ENCODE peak calls at places on chromosomes 16 and 17, in five cellular contexts. H is stimulated activated CD4-positive, alpha-beta T cell treated with anti-CD3 and anti-CD28 coated beads, Interleukin-2, amount 100 ng/mL, for 24 hours; M is adrenal gland; P is amniotic epithelial cell; J is activated CD4-positive, alpha-beta T cell treated with anti-CD3 and anti-CD28 coated beads, Interleukin-2, amount 50 U/mL, for 48 hours. Y is an unnamed sample.

GRCh38 chr17:44804301-44805061 is 25.6 kb downstream of the GJC1 start:
- DNase-seq in J (no peak), H (no peak), P (peak; percentile 87), M (no peak), Y (no peak)

GRCh38 chr17:41437254-41437653 is 3.5 kb downstream of the KRT38 start:
- DNase-seq in M (no peak), P (no peak), H (no peak), J (no peak), Y (no peak)

GRCh38 chr17:77645441-77646430 is 312.8 kb upstream of the TNRC6C start:
- DNase-seq in H (peak; percentile 63), P (no peak), M (no peak), J (peak; percentile 72), Y (peak; percentile 56)

GRCh38 chr16:46947900-46948547 is 25.4 kb downstream of the DNAJA2 start:
- DNase-seq in M (no peak), H (peak; percentile 16), J (peak; percentile 38), P (peak; percentile 34), Y (peak; percentile 36)

GRCh38 chr17:59008737-59009136 is 97.9 kb downstream of the TRIM37 start:
- DNase-seq in H (no peak), M (no peak), J (no peak), P (no peak), Y (no peak)

GRCh38 chr16:4918790-4919210 is 18.1 kb downstream of the PPL start:
- DNase-seq in M (no peak), J (no peak), H (no peak), P (no peak), Y (no peak)

GRCh38 chr16:30533146-30533522 is 1.5 kb downstream of the ZNF747 start:
- DNase-seq in P (no peak), J (no peak), M (no peak), H (no peak), Y (no peak)

GRCh38 chr17:82536220-82537201 is 17.0 kb downstream of the FOXK2 start:
- DNase-seq in H (no peak), J (no peak), M (peak; percentile 61), P (peak; percentile 88), Y (no peak)

GRCh38 chr17:53909802-53910201 is 87.1 kb downstream of the KIF2B start:
- DNase-seq in M (no peak), P (no peak), J (no peak), H (no peak), Y (no peak)

GRCh38 chr16:87437911-87438610 is 45.9 kb downstream of the MAP1LC3B start:
- DNase-seq in H (no peak), P (no peak), J (no peak), M (no peak), Y (no peak)

Y was measured in central memory CD4-positive, alpha-beta T cell.